ENCODE peak calls at places on chromosomes 7 and 10, in four cellular contexts. S is NCI-H748 treated with DMSO at 0.1 percent for 48 hours; F is left ventricle myocardium inferior; O is stimulated activated CD4-positive, alpha-beta T cell treated with anti-CD3 and anti-CD28 coated beads, Interleukin-12 subunit alpha, Interleukin-12 subunit beta, amount 100 ng/mL, for 4 hours. H is an unnamed sample.

GRCh38 chr7:14894826-14895225 is 7.7 kb downstream of the DGKB start:
- DNase-seq in S (no peak), F (no peak), O (no peak), H (no peak)

GRCh38 chr7:98613601-98614425 is 3.3 kb upstream of the NPTX2 start:
- DNase-seq in S (no peak), F (no peak), O (no peak), H (no peak)

GRCh38 chr7:105002-105401 is 87.4 kb upstream of the FAM20C start:
- DNase-seq in S (no peak), F (no peak), O (no peak), H (no peak)

GRCh38 chr7:45082031-45082830 is 6.5 kb downstream of the NACAD start:
- DNase-seq in S (no peak), F (no peak), O (no peak), H (peak)

GRCh38 chr10:114577133-114577532 is 80.9 kb downstream of the ABLIM1 start:
- DNase-seq in S (no peak), F (no peak), O (no peak), H (no peak)

GRCh38 chr10:86970152-86970886 is 2.0 kb downstream of the ADIRF start:
- DNase-seq in S (no peak), F (peak), O (no peak), H (peak)

GRCh38 chr7:89500082-89500481 is 654.2 kb upstream of the STEAP1 start:
- DNase-seq in S (no peak), F (no peak), O (no peak), H (no peak)

GRCh38 chr10:78457804-78458483 is 424.3 kb downstream of the RPS24 start:
- DNase-seq in S (no peak), F (no peak), O (no peak), H (peak)

GRCh38 chr7:34991938-34992840 is 45.1 kb downstream of the DPY19L1 start:
- DNase-seq in S (no peak), F (no peak), O (peak), H (no peak)

GRCh38 chr10:73432646-73433537 is 469 bp downstream of the MSS51 start:
- DNase-seq in S (no peak), F (no peak), O (no peak), H (no peak)

GRCh38 chr10:116748471-116748870 is 6.1 kb upstream of the HSPA12A start:
- DNase-seq in S (no peak), F (no peak), O (no peak), H (no peak)

GRCh38 chr7:131011976-131012375 is 278.0 kb upstream of the KLF14 start:
- DNase-seq in S (no peak), F (no peak), O (no peak), H (no peak)

GRCh38 chr7:113636727-113637421 is 281.9 kb downstream of the PPP1R3A start:
- DNase-seq in S (no peak), F (no peak), O (no peak), H (no peak)

GRCh38 chr10:88392222-88392621 is 190.9 kb downstream of the RNLS start:
- DNase-seq in S (no peak), F (no peak), O (no peak), H (no peak)

GRCh38 chr10:97135464-97135863 is 50.3 kb downstream of the SLIT1 start:
- DNase-seq in S (no peak), F (no peak), O (no peak), H (peak)

GRCh38 chr10:77564781-77565589 is 72.6 kb downstream of the KCNMA1 start:
- DNase-seq in S (no peak), F (no peak), O (no peak), H (no peak)

GRCh38 chr7:69633122-69633892 is 35.0 kb downstream of the AUTS2 start:
- DNase-seq in S (no peak), F (no peak), O (no peak), H (no peak)

GRCh38 chr7:47427046-47427643 is 154.8 kb downstream of the TNS3 start:
- DNase-seq in S (no peak), F (no peak), O (no peak), H (no peak)

GRCh38 chr10:98344589-98345038 is 70.4 kb downstream of the PYROXD2 start:
- DNase-seq in S (no peak), F (peak), O (no peak), H (peak)

GRCh38 chr10:52818019-52818418 is 45.4 kb upstream of the MBL2 start:
- DNase-seq in S (peak), F (no peak), O (no peak), H (no peak)

GRCh38 chr10:132631348-132631735 is 93.8 kb downstream of the INPP5A start:
- DNase-seq in S (no peak), F (peak), O (no peak), H (peak)

GRCh38 chr10:71814923-71815411 is 36.1 kb downstream of the PSAP start:
- DNase-seq in S (no peak), F (no peak), O (no peak), H (peak)

GRCh38 chr10:69456880-69457693 is 5.8 kb downstream of the TSPAN15 start:
- DNase-seq in S (no peak), F (no peak), O (no peak), H (no peak)

GRCh38 chr7:93337047-93337446 is 104.9 kb downstream of the VPS50 start:
- DNase-seq in S (no peak), F (no peak), O (no peak), H (no peak)

GRCh38 chr10:70164179-70164578 is 6.1 kb downstream of the SAR1A start:
- DNase-seq in S (no peak), F (no peak), O (no peak), H (no peak)

GRCh38 chr10:77530011-77530410 is 107.6 kb downstream of the KCNMA1 start:
- DNase-seq in S (no peak), F (no peak), O (no peak), H (no peak)

GRCh38 chr7:4519819-4520520 is 162.1 kb upstream of the FOXK1 start:
- DNase-seq in S (no peak), F (no peak), O (no peak), H (peak)

GRCh38 chr7:41709621-41710020 is 6.7 kb upstream of the INHBA start:
- DNase-seq in S (no peak), F (no peak), O (no peak), H (no peak)

GRCh38 chr10:17179002-17179401 is 22.5 kb downstream of the TRDMT1 start:
- DNase-seq in S (no peak), F (no peak), O (no peak), H (no peak)

GRCh38 chr7:110522061-110522750 is 568.7 kb upstream of the LRRN3 start:
- DNase-seq in S (peak), F (no peak), O (no peak), H (no peak)

GRCh38 chr10:70274643-70275042 is 9.2 kb downstream of the NPFFR1 start:
- DNase-seq in S (no peak), F (no peak), O (no peak), H (no peak)

GRCh38 chr10:36679554-36679953 is 445.8 kb upstream of the ANKRD30A start:
- DNase-seq in S (no peak), F (no peak), O (no peak), H (no peak)

GRCh38 chr10:116270691-116271592 is 2.1 kb downstream of the GFRA1 start:
- DNase-seq in S (no peak), F (peak), O (no peak), H (no peak)

GRCh38 chr7:100584677-100585510 is 1.0 kb downstream of the LRCH4 start:
- DNase-seq in S (peak), F (peak), O (no peak), H (no peak)

GRCh38 chr7:38310601-38311057 is 37.2 kb upstream of the TARP start:
- DNase-seq in S (no peak), F (peak), O (no peak), H (peak)

GRCh38 chr10:76185476-76186255 is 754.2 kb downstream of the LRMDA start:
- DNase-seq in S (no peak), F (no peak), O (no peak), H (no peak)

GRCh38 chr10:34528320-34528719 is 286.8 kb downstream of the PARD3 start:
- DNase-seq in S (no peak), F (no peak), O (no peak), H (no peak)

GRCh38 chr10:33098966-33099663 is 141.1 kb upstream of the ITGB1 start:
- DNase-seq in S (no peak), F (no peak), O (no peak), H (no peak)

H was measured in posterior vena cava.